ENCODE peak calls at places on chromosomes 6 and 20, in ten cellular contexts. I, G, W, M, T, Q, D, C, P and F are unnamed samples.

GRCh38 chr6:122754191-122754731 is 25.3 kb upstream of the FABP7 start:
- DNase-seq in D (no peak), G (no peak), W (no peak), M (no peak), I (no peak), C (no peak), T (no peak), Q (no peak), P (no peak), F (no peak)

GRCh38 chr20:32820000-32820697 is 395 bp downstream of the MAPRE1 start:
- DNase-seq in I (no peak), D (peak), T (no peak), M (peak), W (peak), C (peak), P (peak), G (peak), Q (no peak), F (peak)

GRCh38 chr6:167441653-167442644 is 117.1 kb downstream of the TTLL2 start:
- DNase-seq in D (peak), C (no peak), Q (no peak), P (no peak), W (peak), G (no peak), M (peak), I (no peak), T (no peak), F (no peak)

GRCh38 chr20:58911970-58912369 is 59.5 kb downstream of the GNAS start:
- DNase-seq in I (no peak), Q (no peak), G (no peak), C (no peak), D (no peak), W (no peak), P (no peak), T (no peak), M (no peak), F (no peak)

GRCh38 chr20:10216146-10216741 is 2.4 kb upstream of the SNAP25 start:
- DNase-seq in T (no peak), D (no peak), C (no peak), G (no peak), M (no peak), I (no peak), Q (no peak), P (no peak), W (no peak), F (no peak)

GRCh38 chr6:141133836-141134235 is 998.9 kb upstream of the GJE1 start:
- DNase-seq in M (no peak), I (no peak), D (no peak), P (no peak), Q (no peak), G (no peak), T (no peak), W (no peak), C (no peak), F (no peak)

GRCh38 chr6:107668826-107669474 is 155.2 kb downstream of the SCML4 start:
- DNase-seq in M (no peak), P (no peak), Q (no peak), C (no peak), I (no peak), T (no peak), G (no peak), W (no peak), D (no peak), F (no peak)

GRCh38 chr6:33417127-33417902 is 592 bp downstream of the CUTA start:
- DNase-seq in D (no peak), P (no peak), I (peak), G (no peak), Q (no peak), W (peak), M (peak), C (no peak), T (no peak), F (no peak)

GRCh38 chr20:8127553-8128255 is 4.4 kb upstream of the PLCB1 start:
- DNase-seq in T (no peak), I (no peak), M (no peak), Q (no peak), P (peak), G (no peak), W (no peak), C (no peak), D (no peak), F (no peak)

GRCh38 chr20:39880890-39881289 is 808.1 kb downstream of the MAFB start:
- DNase-seq in P (peak), Q (no peak), C (no peak), T (no peak), I (peak), G (no peak), W (no peak), D (peak), M (peak), F (no peak)

GRCh38 chr6:16762547-16763477 is 1.6 kb upstream of the ATXN1 start:
- DNase-seq in W (peak), P (peak), I (peak), M (peak), G (no peak), T (no peak), D (peak), C (peak), Q (peak), F (peak)

GRCh38 chr6:165843568-165844113 is 180.6 kb upstream of the PDE10A start:
- DNase-seq in M (no peak), T (no peak), W (no peak), Q (no peak), G (no peak), C (no peak), D (no peak), I (no peak), P (no peak), F (no peak)

GRCh38 chr20:60073504-60073903 is 115.3 kb downstream of the CDH26 start:
- DNase-seq in I (no peak), M (no peak), D (no peak), P (no peak), G (no peak), Q (no peak), C (no peak), W (no peak), T (no peak), F (no peak)

GRCh38 chr20:33910529-33911327 is 83.0 kb upstream of the RALY start:
- DNase-seq in M (no peak), C (no peak), I (no peak), W (no peak), Q (no peak), P (no peak), T (no peak), D (no peak), G (no peak), F (no peak)

GRCh38 chr6:134882426-134883038 is 67.4 kb downstream of the ALDH8A1 start:
- DNase-seq in W (peak), M (peak), T (peak), C (peak), I (peak), P (peak), Q (peak), G (peak), D (peak), F (peak)

GRCh38 chr6:2793491-2794151 is 28.4 kb downstream of the WRNIP1 start:
- DNase-seq in I (peak), T (peak), C (no peak), D (no peak), W (peak), Q (no peak), G (no peak), P (no peak), M (peak), F (peak)

GRCh38 chr6:44105146-44105545 is 22.1 kb downstream of the MRPL14 start:
- DNase-seq in T (no peak), Q (no peak), I (no peak), M (no peak), W (no peak), G (no peak), D (peak), P (no peak), C (no peak), F (no peak)

GRCh38 chr20:38111366-38112232 is 53.5 kb downstream of the TGM2 start:
- DNase-seq in P (no peak), D (no peak), M (no peak), Q (no peak), G (no peak), W (no peak), C (no peak), T (no peak), I (no peak), F (no peak)
- H3K4me3 ChIP-seq in P (no peak), D (no peak), M (no peak), Q (no peak), G (no peak), W (no peak), C (no peak), T (no peak), I (no peak), F (no peak)

DNA sequence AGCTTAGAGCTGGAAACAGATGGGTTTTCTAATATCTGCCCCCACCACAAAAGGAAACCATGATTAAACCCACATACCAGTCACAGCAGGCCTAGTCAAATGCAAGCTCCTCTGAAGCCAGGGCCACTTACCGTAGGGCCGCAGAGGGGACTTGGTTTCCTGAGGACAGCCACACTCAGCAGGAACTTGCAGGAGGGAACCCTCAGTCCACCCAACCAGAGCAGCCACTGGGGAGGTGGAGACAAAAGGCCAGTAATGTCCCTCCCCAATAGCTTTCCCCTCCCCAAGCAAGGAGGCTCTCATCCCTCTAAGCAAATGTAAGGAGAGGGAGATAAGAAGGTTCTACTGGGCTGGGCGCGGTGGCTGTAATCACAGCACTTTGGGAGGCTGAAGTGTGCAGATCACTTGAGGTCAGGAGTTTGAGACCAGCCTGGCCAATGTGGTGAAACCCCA is 384.4 kb upstream of the JARID2 start:
- DNase-seq in G (no peak), T (no peak), M (no peak), W (no peak), Q (no peak), D (no peak), P (no peak), C (no peak), I (no peak), F (no peak)
- H3K4me3 ChIP-seq in G (no peak), T (no peak), M (no peak), W (no peak), Q (no peak), D (no peak), P (no peak), C (no peak), I (no peak), F (no peak)

GRCh38 chr6:30345852-30346251 is 896 bp downstream of the RPP21 start:
- DNase-seq in D (no peak), G (no peak), T (no peak), P (no peak), M (no peak), W (no peak), I (no peak), Q (no peak), C (no peak), F (no peak)

GRCh38 chr6:30344868-30345671 is at the start of gene RPP21:
- DNase-seq in P (peak), W (peak), Q (peak), M (peak), T (peak), C (peak), I (peak), G (peak), D (peak), F (peak)

GRCh38 chr6:30341728-30342127 is 3.2 kb upstream of the RPP21 start:
- DNase-seq in C (no peak), Q (no peak), D (no peak), T (no peak), I (no peak), W (no peak), G (no peak), M (no peak), P (no peak), F (no peak)

GRCh38 chr6:30341249-30341648 is 3.7 kb upstream of the RPP21 start:
- DNase-seq in G (no peak), D (no peak), I (no peak), T (no peak), Q (no peak), C (no peak), P (no peak), M (no peak), W (no peak), F (no peak)

DNA sequence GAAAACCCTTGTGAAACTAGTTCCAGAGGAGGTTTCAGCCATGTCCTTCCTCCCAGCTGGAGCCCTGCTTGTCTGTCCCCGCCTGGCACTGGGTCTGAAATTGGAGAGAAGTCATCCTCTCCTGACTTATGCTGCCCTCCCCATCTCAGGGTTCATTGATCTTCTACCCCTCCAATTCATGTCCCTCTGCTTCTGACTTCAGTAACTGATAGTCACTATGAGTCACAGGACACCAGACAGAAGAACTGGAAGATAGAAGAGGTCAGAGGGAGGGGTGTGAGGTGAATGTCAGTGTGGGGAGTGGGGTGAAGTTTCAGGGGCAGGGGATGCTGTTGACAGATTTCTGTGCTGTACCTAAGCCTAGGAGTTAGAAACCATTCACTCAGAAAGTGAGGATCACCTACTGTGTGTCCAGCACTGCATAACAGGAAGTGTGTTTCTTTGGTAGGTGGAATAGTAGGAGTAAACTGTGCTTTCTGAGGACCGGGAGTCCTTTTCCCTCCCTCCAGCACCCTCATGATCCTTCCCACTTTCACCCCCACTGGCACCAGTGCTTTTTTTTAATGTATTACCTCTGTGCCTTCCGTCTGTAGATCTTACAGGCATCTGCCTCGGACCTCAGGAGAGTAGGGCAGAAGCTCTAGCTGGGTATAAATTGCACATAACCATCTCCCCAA is 627 bp upstream of the RPP21 start:
- DNase-seq in Q (no peak), D (no peak), M (peak), C (no peak), P (no peak), T (no peak), I (no peak), W (no peak), G (no peak), F (no peak)
- H3K4me3 ChIP-seq in Q (peak), D (peak), M (peak), C (peak), P (peak), T (peak), I (no peak), W (peak), G (peak), F (no peak)

GRCh38 chr20:19757487-19757972 is 528 bp upstream of the RIN2 start:
- DNase-seq in P (peak), Q (peak), C (no peak), W (peak), G (peak), T (peak), M (peak), D (peak), I (peak), F (peak)
- H3K4me3 ChIP-seq in P (peak), Q (peak), C (peak), W (peak), G (peak), T (peak), M (peak), D (peak), I (peak), F (peak)

DNA sequence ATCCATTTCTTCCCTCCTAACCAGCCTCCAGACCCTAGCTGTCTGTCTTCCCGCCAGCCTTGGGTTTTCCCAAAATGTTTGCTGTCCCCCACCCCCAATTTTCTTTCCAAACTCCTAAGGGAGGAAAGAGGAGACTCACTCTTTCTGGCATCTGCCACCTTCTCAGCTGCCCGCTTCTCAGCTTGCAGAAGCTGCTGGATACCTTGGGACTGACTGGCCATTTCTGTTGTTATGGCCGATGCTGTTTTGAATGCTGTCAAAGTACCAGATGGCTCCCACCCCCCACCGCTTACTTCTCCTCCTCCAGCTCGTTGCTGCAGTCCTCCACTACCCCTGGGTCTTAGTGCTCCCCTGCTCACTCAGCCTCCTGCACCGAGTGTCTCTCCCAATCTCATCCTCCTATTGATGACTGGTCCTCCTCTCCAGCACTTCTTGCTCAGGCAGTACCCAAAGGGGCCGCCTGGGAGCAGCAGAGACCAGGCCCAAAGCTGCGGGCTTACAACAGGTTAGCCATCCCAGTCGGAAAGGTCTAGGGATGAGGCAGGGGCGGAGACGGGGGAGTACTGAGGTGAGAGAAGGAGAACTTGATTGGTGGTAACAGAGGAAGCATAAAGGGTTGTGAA is at the start of gene ATP6V1G2:
- DNase-seq in M (peak), I (peak), W (peak), P (peak), Q (peak), C (peak), T (peak), D (peak), G (peak), F (peak)
- H3K4me3 ChIP-seq in M (peak), I (peak), W (peak), P (peak), Q (peak), C (peak), T (peak), D (peak), G (peak), F (peak)

DNA sequence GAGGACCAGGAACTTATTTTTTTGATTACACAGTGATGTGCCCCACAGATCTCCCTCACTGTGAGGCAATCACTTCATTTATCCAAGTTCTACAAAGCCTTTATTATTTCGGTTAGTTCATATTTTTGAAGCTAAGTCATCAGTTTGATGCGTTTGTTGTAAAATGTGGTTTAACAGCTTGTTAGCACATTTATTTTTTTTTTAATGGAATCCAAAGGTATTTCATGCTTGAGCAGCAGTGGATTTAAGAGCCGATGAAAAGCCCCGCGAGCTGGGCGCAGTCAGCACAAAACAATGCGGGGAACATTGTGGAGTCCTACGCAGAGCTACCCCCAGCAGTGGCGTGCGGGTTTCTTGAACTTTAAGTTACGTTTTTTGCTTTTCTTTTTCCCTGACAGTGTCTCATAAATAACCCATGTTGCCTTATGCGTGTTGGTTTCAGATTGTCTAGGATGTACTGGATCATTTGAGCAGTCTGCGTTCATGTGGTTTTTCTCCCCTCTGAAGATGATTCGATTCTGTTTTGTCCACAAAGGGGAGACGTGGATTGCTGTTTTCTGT is 233.6 kb upstream of the BMP2 start:
- DNase-seq in I (peak), P (no peak), T (no peak), G (no peak), M (peak), D (no peak), W (no peak), Q (no peak), C (no peak), F (no peak)
- H3K4me3 ChIP-seq in I (peak), P (no peak), T (peak), G (peak), M (peak), D (no peak), W (no peak), Q (peak), C (no peak), F (no peak)

GRCh38 chr6:119314894-119315272 is 34.7 kb downstream of the MAN1A1 start:
- DNase-seq in G (no peak), I (no peak), Q (no peak), M (no peak), T (no peak), D (no peak), C (no peak), P (no peak), W (no peak), F (no peak)
- H3K4me3 ChIP-seq in G (no peak), I (no peak), Q (no peak), M (no peak), T (no peak), D (no peak), C (no peak), P (no peak), W (no peak), F (no peak)

GRCh38 chr6:1763411-1763810 is 153.7 kb downstream of the FOXC1 start:
- DNase-seq in P (no peak), Q (no peak), T (no peak), G (no peak), D (no peak), C (no peak), M (no peak), I (no peak), W (no peak), F (no peak)
- H3K4me3 ChIP-seq in P (no peak), Q (no peak), T (no peak), G (no peak), D (no peak), C (no peak), M (no peak), I (no peak), W (no peak), F (no peak)

DNA sequence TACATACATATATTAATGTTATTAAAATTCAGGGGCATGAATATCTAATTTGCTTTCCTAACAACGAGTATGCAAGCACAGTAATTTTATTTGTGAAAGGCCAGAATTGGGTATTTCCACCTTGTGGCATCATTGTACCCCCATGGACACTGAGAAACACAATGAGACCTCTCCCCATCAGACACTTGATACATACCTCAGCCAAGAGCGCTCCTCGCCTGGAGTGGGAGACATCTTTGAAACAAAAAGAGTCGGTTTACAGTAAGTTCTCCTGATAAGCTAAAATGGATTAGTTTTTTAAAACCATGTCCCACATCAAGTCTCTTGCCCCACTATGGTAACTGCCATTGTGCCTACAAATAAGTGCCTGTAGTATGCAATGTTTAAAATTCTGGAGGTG is 2.1 kb downstream of the CNR1 start:
- DNase-seq in D (no peak), Q (no peak), T (no peak), C (no peak), G (no peak), W (no peak), I (no peak), M (no peak), P (no peak), F (no peak)
- H3K4me3 ChIP-seq in D (no peak), Q (peak), T (peak), C (no peak), G (no peak), W (no peak), I (no peak), M (no peak), P (no peak), F (no peak)